ENCODE peak calls at places on chromosomes 2 and 18, in four cellular contexts. M is activated CD8-positive, alpha-beta memory T cell treated with anti-CD3 and anti-CD28 coated beads for 48 hours; B is left ventricle myocardium superior; S is C1 segment of cervical spinal cord. W is an unnamed sample.

GRCh38 chr2:233165895-233166661 is 85.4 kb upstream of the ATG16L1 start:
- DNase-seq in S (no peak), M (no peak), B (peak), W (no peak)

GRCh38 chr2:27281855-27282559 is at the start of gene TRIM54:
- DNase-seq in B (peak), M (no peak), S (no peak), W (no peak)

GRCh38 chr2:240876035-240876474 is 7.4 kb downstream of the AGXT start:
- DNase-seq in B (no peak), M (no peak), S (no peak), W (no peak)

GRCh38 chr2:21452678-21453077 is 328.9 kb downstream of the TDRD15 start:
- DNase-seq in B (no peak), S (no peak), M (no peak), W (no peak)

GRCh38 chr2:221444106-221444505 is 128.0 kb downstream of the EPHA4 start:
- DNase-seq in S (no peak), M (no peak), B (peak), W (no peak)

GRCh38 chr2:186751078-186751477 is 57.2 kb downstream of the FAM171B start:
- DNase-seq in B (no peak), S (no peak), M (no peak), W (no peak)

GRCh38 chr2:195390686-195391085 is 266.3 kb upstream of the SLC39A10 start:
- DNase-seq in S (peak), M (no peak), B (no peak), W (no peak)

GRCh38 chr2:240689975-240690374 is 1.7 kb upstream of the AQP12A start:
- DNase-seq in S (no peak), B (no peak), M (no peak), W (no peak)

GRCh38 chr2:113910967-113911678 is 21.2 kb downstream of the ACTR3 start:
- DNase-seq in M (no peak), S (no peak), B (no peak), W (no peak)

GRCh38 chr2:150255528-150255927 is 231.9 kb downstream of the RND3 start:
- DNase-seq in S (no peak), M (no peak), B (no peak), W (no peak)

GRCh38 chr18:43692291-43692690 is 415.0 kb upstream of the SYT4 start:
- DNase-seq in S (no peak), B (no peak), M (no peak), W (no peak)

GRCh38 chr2:218648473-218649100 is 10.8 kb downstream of the ZNF142 start:
- DNase-seq in M (no peak), S (no peak), B (peak), W (no peak)

GRCh38 chr2:217966399-217967068 is 36.3 kb downstream of the TNS1 start:
- DNase-seq in B (no peak), S (no peak), M (no peak), W (no peak)

W was measured in mesothelial cell of epicardium.